ENCODE peak calls at places on chromosome 15, in six cellular contexts. One of them, this sample, is unnamed.

GRCh38 chr15:42121021-42121420 is 26.7 kb upstream of the PLA2G4D start:
- DNase-seq in esophagus muscularis mucosa: no peak
- DNase-seq in PC-3: no peak
- DNase-seq in IMR-90: no peak
- DNase-seq in PC-9: no peak
- DNase-seq in left ventricle myocardium inferior: no peak
- DNase-seq in this sample: no peak

GRCh38 chr15:98085003-98085639 is 124.6 kb downstream of the ARRDC4 start:
- DNase-seq in left ventricle myocardium inferior: no peak
- DNase-seq in esophagus muscularis mucosa: no peak
- DNase-seq in PC-9: no peak
- DNase-seq in IMR-90: peak; percentile 69
- DNase-seq in PC-3: peak; percentile 74
- DNase-seq in this sample: no peak

GRCh38 chr15:84668221-84668982 is 10.4 kb upstream of the NMB start:
- DNase-seq in left ventricle myocardium inferior: no peak
- DNase-seq in esophagus muscularis mucosa: no peak
- DNase-seq in PC-3: no peak
- DNase-seq in PC-9: no peak
- DNase-seq in IMR-90: no peak
- DNase-seq in this sample: no peak

GRCh38 chr15:73051811-73052678 is at the start of gene NEO1:
- DNase-seq in IMR-90: peak; percentile 70
- DNase-seq in left ventricle myocardium inferior: peak; percentile 89
- DNase-seq in esophagus muscularis mucosa: peak; percentile 93
- DNase-seq in PC-3: peak; percentile 51
- DNase-seq in PC-9: peak; percentile 62
- DNase-seq in this sample: no peak

GRCh38 chr15:70602834-70603560 is 160.4 kb downstream of the UACA start:
- DNase-seq in PC-3: no peak
- DNase-seq in PC-9: no peak
- DNase-seq in esophagus muscularis mucosa: peak; percentile 57
- DNase-seq in left ventricle myocardium inferior: no peak
- DNase-seq in IMR-90: no peak
- DNase-seq in this sample: peak; percentile 40

GRCh38 chr15:63050737-63051700 is 8.5 kb downstream of the TPM1 start:
- DNase-seq in left ventricle myocardium inferior: no peak
- DNase-seq in PC-3: peak; percentile 79
- DNase-seq in PC-9: no peak
- DNase-seq in IMR-90: peak; percentile 88
- DNase-seq in esophagus muscularis mucosa: no peak
- DNase-seq in this sample: no peak

GRCh38 chr15:25641762-25642161 is 202.9 kb upstream of the UBE3A start:
- DNase-seq in IMR-90: no peak
- DNase-seq in PC-9: no peak
- DNase-seq in left ventricle myocardium inferior: no peak
- DNase-seq in esophagus muscularis mucosa: no peak
- DNase-seq in PC-3: no peak
- DNase-seq in this sample: no peak

GRCh38 chr15:63942486-63943365 is 103.6 kb downstream of the DAPK2 start:
- DNase-seq in left ventricle myocardium inferior: no peak
- DNase-seq in PC-3: no peak
- DNase-seq in esophagus muscularis mucosa: peak; percentile 55
- DNase-seq in PC-9: no peak
- DNase-seq in IMR-90: no peak
- DNase-seq in this sample: no peak

GRCh38 chr15:77030042-77030927 is 35.4 kb downstream of the PSTPIP1 start:
- DNase-seq in esophagus muscularis mucosa: no peak
- DNase-seq in IMR-90: no peak
- DNase-seq in PC-3: no peak
- DNase-seq in left ventricle myocardium inferior: no peak
- DNase-seq in PC-9: no peak
- DNase-seq in this sample: peak; percentile 92

GRCh38 chr15:53675832-53676231 is 83.6 kb downstream of the WDR72 start:
- DNase-seq in IMR-90: no peak
- DNase-seq in esophagus muscularis mucosa: no peak
- DNase-seq in PC-9: no peak
- DNase-seq in left ventricle myocardium inferior: no peak
- DNase-seq in PC-3: no peak
- DNase-seq in this sample: no peak

GRCh38 chr15:33910741-33911140 is 57.6 kb upstream of the CHRM5 start:
- DNase-seq in IMR-90: peak; percentile 69
- DNase-seq in PC-9: no peak
- DNase-seq in left ventricle myocardium inferior: no peak
- DNase-seq in esophagus muscularis mucosa: no peak
- DNase-seq in PC-3: peak; percentile 81
- DNase-seq in this sample: no peak

GRCh38 chr15:41932511-41932910 is 38.7 kb upstream of the SPTBN5 start:
- DNase-seq in IMR-90: no peak
- DNase-seq in PC-3: no peak
- DNase-seq in PC-9: no peak
- DNase-seq in esophagus muscularis mucosa: no peak
- DNase-seq in left ventricle myocardium inferior: no peak
- DNase-seq in this sample: no peak

GRCh38 chr15:41892621-41893421 is 1.0 kb downstream of the SPTBN5 start:
- DNase-seq in PC-9: no peak
- DNase-seq in esophagus muscularis mucosa: no peak
- DNase-seq in IMR-90: no peak
- DNase-seq in PC-3: no peak
- DNase-seq in left ventricle myocardium inferior: peak; percentile 84
- DNase-seq in this sample: no peak

GRCh38 chr15:33671456-33671855 is 296.8 kb upstream of the CHRM5 start:
- DNase-seq in PC-9: no peak
- DNase-seq in esophagus muscularis mucosa: no peak
- DNase-seq in PC-3: no peak
- DNase-seq in left ventricle myocardium inferior: no peak
- DNase-seq in IMR-90: no peak
- DNase-seq in this sample: no peak

GRCh38 chr15:40106203-40107161 is 2.2 kb downstream of the BMF start:
- DNase-seq in esophagus muscularis mucosa: no peak
- DNase-seq in PC-3: peak; percentile 81
- DNase-seq in IMR-90: peak; percentile 49
- DNase-seq in PC-9: peak; percentile 81
- DNase-seq in left ventricle myocardium inferior: peak; percentile 69
- DNase-seq in this sample: peak; percentile 95

GRCh38 chr15:84872009-84872900 is 12.2 kb upstream of the SLC28A1 start:
- DNase-seq in PC-3: no peak
- DNase-seq in PC-9: no peak
- DNase-seq in esophagus muscularis mucosa: no peak
- DNase-seq in left ventricle myocardium inferior: no peak
- DNase-seq in IMR-90: no peak
- DNase-seq in this sample: no peak

GRCh38 chr15:29770796-29771195 is 51.5 kb downstream of the TJP1 start:
- DNase-seq in PC-3: peak; percentile 77
- DNase-seq in left ventricle myocardium inferior: no peak
- DNase-seq in PC-9: no peak
- DNase-seq in IMR-90: peak; percentile 86
- DNase-seq in esophagus muscularis mucosa: no peak
- DNase-seq in this sample: no peak

GRCh38 chr15:99452728-99453643 is 112.8 kb upstream of the MEF2A start:
- DNase-seq in PC-9: peak; percentile 55
- DNase-seq in PC-3: no peak
- DNase-seq in left ventricle myocardium inferior: peak; percentile 89
- DNase-seq in IMR-90: peak; percentile 18
- DNase-seq in esophagus muscularis mucosa: peak; percentile 97
- DNase-seq in this sample: peak; percentile 86

GRCh38 chr15:94324117-94324826 is 92.9 kb downstream of the MCTP2 start:
- DNase-seq in PC-9: peak; percentile 19
- DNase-seq in left ventricle myocardium inferior: no peak
- DNase-seq in IMR-90: peak; percentile 65
- DNase-seq in PC-3: peak; percentile 66
- DNase-seq in esophagus muscularis mucosa: no peak
- DNase-seq in this sample: no peak

GRCh38 chr15:25171111-25171811 is 216.5 kb downstream of the SNRPN start:
- DNase-seq in esophagus muscularis mucosa: peak; percentile 86
- DNase-seq in PC-3: no peak
- DNase-seq in PC-9: no peak
- DNase-seq in left ventricle myocardium inferior: peak; percentile 8
- DNase-seq in IMR-90: no peak
- DNase-seq in this sample: peak; percentile 64

GRCh38 chr15:74133071-74133702 is 2.8 kb downstream of the ISLR2 start:
- DNase-seq in left ventricle myocardium inferior: no peak
- DNase-seq in esophagus muscularis mucosa: no peak
- DNase-seq in IMR-90: no peak
- DNase-seq in PC-3: no peak
- DNase-seq in PC-9: no peak
- DNase-seq in this sample: no peak

GRCh38 chr15:68145706-68146105 is 59.4 kb downstream of the CALML4 start:
- DNase-seq in IMR-90: peak; percentile 25
- DNase-seq in left ventricle myocardium inferior: no peak
- DNase-seq in PC-3: no peak
- DNase-seq in PC-9: no peak
- DNase-seq in esophagus muscularis mucosa: no peak
- DNase-seq in this sample: no peak

GRCh38 chr15:96524676-96525417 is 194.3 kb downstream of the NR2F2 start:
- DNase-seq in PC-9: no peak
- DNase-seq in left ventricle myocardium inferior: no peak
- DNase-seq in esophagus muscularis mucosa: peak; percentile 87
- DNase-seq in IMR-90: no peak
- DNase-seq in PC-3: no peak
- DNase-seq in this sample: no peak

GRCh38 chr15:80479191-80479590 is 75.0 kb downstream of the ARNT2 start:
- DNase-seq in PC-9: no peak
- DNase-seq in PC-3: no peak
- DNase-seq in left ventricle myocardium inferior: no peak
- DNase-seq in esophagus muscularis mucosa: no peak
- DNase-seq in IMR-90: no peak
- DNase-seq in this sample: no peak

GRCh38 chr15:93066103-93066725 is 22.8 kb downstream of the RGMA start:
- DNase-seq in IMR-90: no peak
- DNase-seq in PC-9: no peak
- DNase-seq in PC-3: no peak
- DNase-seq in esophagus muscularis mucosa: no peak
- DNase-seq in left ventricle myocardium inferior: no peak
- DNase-seq in this sample: no peak

GRCh38 chr15:64013179-64014043 is 32.9 kb downstream of the DAPK2 start:
- DNase-seq in esophagus muscularis mucosa: no peak
- DNase-seq in PC-9: peak; percentile 57
- DNase-seq in left ventricle myocardium inferior: no peak
- DNase-seq in IMR-90: no peak
- DNase-seq in PC-3: peak; percentile 40
- DNase-seq in this sample: no peak

GRCh38 chr15:85652457-85652856 is 142.3 kb downstream of the KLHL25 start:
- DNase-seq in PC-3: no peak
- DNase-seq in PC-9: no peak
- DNase-seq in esophagus muscularis mucosa: no peak
- DNase-seq in left ventricle myocardium inferior: no peak
- DNase-seq in IMR-90: no peak
- DNase-seq in this sample: no peak

DNA sequence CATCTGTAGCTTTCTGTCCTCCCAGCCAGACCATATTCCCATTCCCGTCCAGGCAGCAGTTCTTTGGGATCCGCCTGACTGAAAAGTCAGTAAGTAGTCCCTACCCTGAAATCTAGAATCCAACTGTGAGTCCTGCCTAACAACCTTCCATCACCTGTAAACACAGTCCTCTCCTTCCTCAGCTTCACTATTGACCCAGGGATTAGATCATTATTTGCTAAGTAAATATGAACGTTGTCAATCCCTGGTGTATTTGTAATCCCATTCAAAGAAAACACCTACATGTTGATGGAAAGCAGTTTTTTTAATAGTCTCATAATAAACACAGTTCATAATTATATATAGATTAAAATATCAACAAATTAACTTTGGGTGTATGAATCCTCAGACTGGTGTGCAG is 732 bp downstream of the SAXO2 start:
- DNase-seq in left ventricle myocardium inferior: no peak
- DNase-seq in IMR-90: no peak
- DNase-seq in PC-9: no peak
- DNase-seq in PC-3: peak; percentile 85
- DNase-seq in esophagus muscularis mucosa: no peak
- DNase-seq in this sample: no peak
- H3K4me1 ChIP-seq in left ventricle myocardium inferior: peaks cover 42% of the 10 kb centered on the region
- H3K4me1 ChIP-seq in IMR-90: peaks cover 5% of the 10 kb centered on the region
- H3K4me1 ChIP-seq in PC-9: peaks cover 17% of the 10 kb centered on the region
- H3K4me1 ChIP-seq in PC-3: peaks cover 30% of the 10 kb centered on the region
- H3K4me1 ChIP-seq in esophagus muscularis mucosa: peaks cover 26% of the 10 kb centered on the region
- H3K4me1 ChIP-seq in this sample: peaks cover 32% of the 10 kb centered on the region

GRCh38 chr15:61083781-61084134 is 145.3 kb downstream of the RORA start:
- DNase-seq in PC-9: no peak
- DNase-seq in IMR-90: no peak
- DNase-seq in PC-3: no peak
- DNase-seq in esophagus muscularis mucosa: no peak
- DNase-seq in left ventricle myocardium inferior: no peak
- DNase-seq in this sample: no peak
- H3K4me1 ChIP-seq in PC-9: no peaks in the 10 kb centered on the region
- H3K4me1 ChIP-seq in IMR-90: peaks cover 2% of the 10 kb centered on the region
- H3K4me1 ChIP-seq in PC-3: no peaks in the 10 kb centered on the region
- H3K4me1 ChIP-seq in esophagus muscularis mucosa: peaks cover 12% of the 10 kb centered on the region
- H3K4me1 ChIP-seq in left ventricle myocardium inferior: peaks cover 10% of the 10 kb centered on the region
- H3K4me1 ChIP-seq in this sample: peaks cover 25% of the 10 kb centered on the region

GRCh38 chr15:51846066-51846462 is 16.6 kb downstream of the TMOD3 start:
- DNase-seq in left ventricle myocardium inferior: no peak
- DNase-seq in PC-9: no peak
- DNase-seq in PC-3: no peak
- DNase-seq in esophagus muscularis mucosa: no peak
- DNase-seq in IMR-90: no peak
- DNase-seq in this sample: no peak
- H3K4me1 ChIP-seq in left ventricle myocardium inferior: peaks cover 97% of the 10 kb centered on the region
- H3K4me1 ChIP-seq in PC-9: peaks cover 60% of the 10 kb centered on the region
- H3K4me1 ChIP-seq in PC-3: peaks cover 54% of the 10 kb centered on the region
- H3K4me1 ChIP-seq in esophagus muscularis mucosa: peaks cover 87% of the 10 kb centered on the region
- H3K4me1 ChIP-seq in IMR-90: peaks cover 20% of the 10 kb centered on the region
- H3K4me1 ChIP-seq in this sample: peaks cover 98% of the 10 kb centered on the region

DNA sequence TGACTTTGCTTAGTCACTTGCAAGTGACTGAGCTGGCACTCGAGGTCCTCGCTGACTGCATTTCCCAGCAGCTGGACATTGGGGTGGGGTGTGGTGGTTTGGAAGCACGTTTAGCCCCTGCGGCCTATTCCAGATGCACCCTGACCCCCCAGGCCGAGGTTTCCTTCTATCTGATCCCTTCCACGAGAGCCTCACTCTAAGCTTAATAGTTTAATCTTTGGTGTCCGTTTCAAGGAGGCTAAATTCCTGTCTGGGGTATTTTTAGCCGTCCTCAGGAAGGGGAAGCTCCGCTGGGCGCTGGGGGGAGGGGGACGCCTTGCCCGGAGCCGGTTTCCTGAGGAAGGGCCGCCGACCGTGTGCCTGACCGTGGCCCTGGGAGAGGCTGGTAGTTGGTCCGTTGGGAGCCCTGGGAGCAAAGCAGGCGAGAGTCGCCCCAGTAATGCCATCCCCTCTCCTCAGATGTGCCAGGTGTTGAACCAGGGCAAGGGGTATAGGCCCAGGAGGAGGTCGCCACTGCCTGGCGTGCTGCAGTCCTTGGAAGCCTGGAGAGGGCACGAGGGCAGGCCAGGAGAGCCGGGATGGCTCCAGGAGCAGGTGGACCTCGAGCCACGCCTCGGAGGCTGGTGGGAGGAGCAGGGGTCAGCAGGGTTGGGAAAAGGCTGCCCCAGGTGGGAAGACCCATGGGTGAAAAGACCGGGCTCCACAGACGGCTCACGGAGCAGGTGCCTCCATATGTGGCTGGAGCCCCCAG is 37.2 kb downstream of the IDH2 start:
- DNase-seq in PC-3: no peak
- DNase-seq in left ventricle myocardium inferior: peak; percentile 80
- DNase-seq in PC-9: no peak
- DNase-seq in esophagus muscularis mucosa: no peak
- DNase-seq in IMR-90: no peak
- DNase-seq in this sample: no peak
- H3K4me1 ChIP-seq in PC-3: no peaks in the 10 kb centered on the region
- H3K4me1 ChIP-seq in left ventricle myocardium inferior: peaks cover 56% of the 10 kb centered on the region
- H3K4me1 ChIP-seq in PC-9: no peaks in the 10 kb centered on the region
- H3K4me1 ChIP-seq in esophagus muscularis mucosa: peaks cover 59% of the 10 kb centered on the region
- H3K4me1 ChIP-seq in IMR-90: peaks cover 1% of the 10 kb centered on the region
- H3K4me1 ChIP-seq in this sample: peaks cover 52% of the 10 kb centered on the region

This sample was measured in vagina.